ENCODE peak calls at places on chromosomes 4 and X, in seven cellular contexts. N is ascending aorta, M is breast epithelium, Y is right lobe of liver, G is heart left ventricle, I is upper lobe of left lung, Z is cardiac muscle cell. F is an unnamed sample. For H3K36me3, the result is how much of the 10 kb centered on the place peaks cover.

GRCh38 chr4:88215351-88215750 is 56.9 kb upstream of the ABCG2 start:
- DNase-seq in Y (no peak), G (no peak), N (no peak), Z (no peak), M (no peak), I (no peak), F (no peak)

GRCh38 chr4:54913751-54914526 is 211.5 kb downstream of the KDR start:
- DNase-seq in N (no peak), G (no peak), Y (peak), Z (no peak), M (no peak), I (no peak), F (no peak)

GRCh38 chr4:53128959-53129358 is 236.9 kb downstream of the SCFD2 start:
- DNase-seq in I (no peak), Z (no peak), N (no peak), Y (peak), G (peak), M (no peak), F (no peak)

GRCh38 chr4:1604181-1604705 is 79.9 kb downstream of the FAM53A start:
- DNase-seq in Y (peak), N (no peak), Z (no peak), M (no peak), G (peak), I (peak), F (no peak)

GRCh38 chr4:172998527-172999469 is 169.8 kb upstream of the GALNT7 start:
- DNase-seq in Y (no peak), M (no peak), N (no peak), I (no peak), G (no peak), Z (no peak), F (no peak)

GRCh38 chr4:180060159-180060889 is 2182.9 kb upstream of the TENM3 start:
- DNase-seq in G (no peak), I (no peak), Z (peak), M (no peak), Y (no peak), N (no peak), F (no peak)

GRCh38 chrX:15203694-15204093 is 66.2 kb downstream of the ASB9 start:
- DNase-seq in Z (no peak), I (no peak), Y (no peak), G (no peak), N (no peak), M (no peak), F (no peak)

GRCh38 chr4:93053140-93053539 is 749.4 kb downstream of the GRID2 start:
- DNase-seq in M (no peak), Y (no peak), N (no peak), Z (no peak), G (no peak), I (no peak), F (no peak)

GRCh38 chr4:179114615-179115014 is 1672.4 kb upstream of the AGA start:
- DNase-seq in Z (no peak), I (no peak), Y (no peak), N (no peak), G (no peak), M (no peak), F (no peak)

GRCh38 chr4:140255919-140256318 is 101.9 kb upstream of the MAML3 start:
- DNase-seq in M (no peak), G (no peak), Y (no peak), N (no peak), I (no peak), Z (no peak), F (no peak)
- H3K27ac ChIP-seq in M (no peak), G (no peak), Y (no peak), N (no peak), I (no peak), Z (no peak), F (peak)

DNA sequence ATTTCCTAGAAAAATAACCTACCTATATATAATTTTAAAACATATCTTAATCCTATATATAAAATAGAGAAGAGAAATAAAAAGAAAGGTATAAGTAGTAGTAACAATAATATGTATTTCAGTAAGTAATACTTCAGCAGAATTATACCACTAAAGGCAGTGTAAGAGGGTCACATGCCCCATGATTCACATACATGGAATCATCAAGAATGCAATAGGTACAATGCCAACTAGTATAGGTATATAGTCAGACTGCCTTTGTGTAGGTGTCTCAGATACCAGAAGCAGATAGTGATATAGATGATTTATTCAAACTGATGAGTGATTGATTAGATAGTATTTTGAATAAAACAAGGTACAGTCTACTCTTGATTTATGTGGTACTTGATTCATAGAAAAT is 9.4 kb downstream of the AIMP1 start:
- DNase-seq in M (no peak), Y (no peak), G (no peak), I (no peak), Z (no peak), N (no peak), F (no peak)
- H3K36me3 ChIP-seq in M (under half), Y (under half), G (half or more), I (under half), Z (under half), N (under half), F (half or more)

GRCh38 chr4:112214397-112215264 is 17.0 kb upstream of the AP1AR start:
- DNase-seq in Z (peak), N (no peak), G (no peak), M (no peak), Y (no peak), I (no peak), F (no peak)
- TF ChIP-seq CTCF in Z (peak), N (peak), G (peak), M (peak), Y (peak), I (peak), F (peak)

GRCh38 chr4:100166297-100167034 is 23.8 kb downstream of the DDIT4L start:
- DNase-seq in G (no peak), M (no peak), N (no peak), I (no peak), Z (no peak), Y (no peak), F (no peak)
- H3K27ac ChIP-seq in G (no peak), M (no peak), N (no peak), I (no peak), Z (no peak), Y (no peak), F (no peak)

DNA sequence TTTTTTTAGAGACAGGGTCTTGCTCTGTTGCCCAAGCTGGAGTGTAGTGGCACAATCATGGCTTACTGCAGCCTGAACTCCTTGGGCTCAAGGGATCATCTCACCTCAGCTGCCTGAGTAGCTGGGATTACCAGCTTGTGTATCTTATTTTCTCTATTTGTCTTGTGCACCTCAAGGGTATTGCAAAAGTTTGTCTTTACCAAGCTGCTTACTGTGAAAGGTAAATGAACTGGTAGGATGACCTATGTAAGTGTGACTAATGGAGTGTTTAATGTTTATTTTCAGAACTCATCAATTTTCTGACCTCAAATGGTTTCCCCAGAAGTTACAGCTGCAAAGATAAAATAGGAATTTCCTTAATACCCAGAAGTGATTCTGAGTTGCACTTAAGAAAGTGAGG is 5.3 kb upstream of the FGA start:
- DNase-seq in I (no peak), M (no peak), N (no peak), Y (no peak), G (no peak), Z (no peak), F (no peak)
- H3K36me3 ChIP-seq in I (under half), M (under half), N (under half), Y (under half), G (under half), Z (under half), F (under half)

GRCh38 chr4:124486423-124486822 is 226.1 kb downstream of the ANKRD50 start:
- DNase-seq in G (no peak), I (no peak), M (no peak), Y (no peak), Z (no peak), N (no peak), F (no peak)
- TF ChIP-seq CTCF in G (no peak), I (no peak), M (no peak), Y (peak), Z (no peak), N (no peak), F (no peak)

GRCh38 chr4:114598191-114599121 is at the start of gene UGT8:
- DNase-seq in M (no peak), G (no peak), Y (peak), N (peak), Z (peak), I (peak), F (no peak)
- H3K27ac ChIP-seq in M (peak), G (no peak), Y (no peak), N (no peak), Z (no peak), I (no peak), F (no peak)

DNA sequence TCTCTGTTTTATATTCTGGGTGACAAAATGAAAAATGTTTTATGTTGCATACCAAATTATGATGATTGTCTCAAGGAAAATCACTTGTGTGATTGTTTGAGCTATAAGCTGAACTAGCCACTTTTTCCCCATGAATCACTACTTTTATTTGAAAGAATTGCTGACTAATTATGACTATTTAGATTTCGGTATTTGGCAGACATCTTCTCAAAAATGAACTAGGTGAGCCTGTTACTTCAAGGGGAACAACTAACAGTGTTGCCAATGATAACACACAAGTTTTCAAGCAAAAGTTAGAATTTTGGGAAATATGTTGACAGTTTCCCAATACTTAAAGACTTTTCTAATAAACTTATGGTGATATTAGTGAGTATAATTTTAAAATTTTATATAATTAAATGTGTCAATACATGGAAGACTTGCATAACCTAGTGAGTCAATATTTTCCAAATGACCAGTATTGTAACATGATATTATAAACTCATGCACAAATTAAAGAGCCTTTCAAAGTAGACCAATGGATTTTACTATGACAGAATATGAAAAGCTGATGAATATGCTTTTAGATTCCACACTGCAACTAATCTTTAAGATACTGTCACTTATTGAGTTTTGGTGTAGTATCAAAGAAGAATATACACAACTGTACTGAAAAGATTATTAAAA is 187.7 kb upstream of the GATB start:
- DNase-seq in Z (no peak), I (no peak), M (no peak), G (no peak), N (no peak), Y (no peak), F (no peak)
- H3K36me3 ChIP-seq in Z (under half), I (under half), M (under half), G (under half), N (under half), Y (under half), F (under half)